ENCODE peak calls at places on chromosomes 6 and 20, in nine cellular contexts. One of them, this sample, is unnamed.

GRCh38 chr6:110528051-110528929 is 51.9 kb upstream of the SLC22A16 start:
- DNase-seq in esophagus squamous epithelium: no peak
- DNase-seq in right lobe of liver: no peak
- DNase-seq in colonic mucosa: peak; percentile 66
- DNase-seq in hepatocyte: peak; percentile 76
- DNase-seq in lung: no peak
- DNase-seq in BE2C: peak; percentile 62
- DNase-seq in stomach: peak; percentile 54
- DNase-seq in left lung: no peak
- DNase-seq in this sample: peak; percentile 49

GRCh38 chr6:52243282-52243893 is 912 bp downstream of the IL17F start:
- DNase-seq in esophagus squamous epithelium: no peak
- DNase-seq in right lobe of liver: no peak
- DNase-seq in colonic mucosa: no peak
- DNase-seq in hepatocyte: peak; percentile 17
- DNase-seq in lung: no peak
- DNase-seq in BE2C: no peak
- DNase-seq in stomach: no peak
- DNase-seq in left lung: no peak
- DNase-seq in this sample: no peak

GRCh38 chr20:61951695-61952533 is 113.8 kb downstream of the TAF4 start:
- DNase-seq in esophagus squamous epithelium: no peak
- DNase-seq in right lobe of liver: no peak
- DNase-seq in colonic mucosa: no peak
- DNase-seq in hepatocyte: peak; percentile 69
- DNase-seq in lung: no peak
- DNase-seq in BE2C: no peak
- DNase-seq in stomach: no peak
- DNase-seq in left lung: peak; percentile 70
- DNase-seq in this sample: no peak

GRCh38 chr20:4957939-4958362 is 43.4 kb downstream of the SLC23A2 start:
- DNase-seq in esophagus squamous epithelium: no peak
- DNase-seq in right lobe of liver: no peak
- DNase-seq in colonic mucosa: no peak
- DNase-seq in hepatocyte: no peak
- DNase-seq in lung: peak; percentile 36
- DNase-seq in BE2C: no peak
- DNase-seq in stomach: no peak
- DNase-seq in left lung: no peak
- DNase-seq in this sample: peak; percentile 51

GRCh38 chr6:144248470-144249301 is 36.4 kb upstream of the UTRN start:
- DNase-seq in esophagus squamous epithelium: no peak
- DNase-seq in right lobe of liver: no peak
- DNase-seq in colonic mucosa: no peak
- DNase-seq in hepatocyte: peak; percentile 41
- DNase-seq in lung: no peak
- DNase-seq in BE2C: no peak
- DNase-seq in stomach: no peak
- DNase-seq in left lung: no peak
- DNase-seq in this sample: no peak

GRCh38 chr20:53032021-53033001 is 60.2 kb downstream of the TSHZ2 start:
- DNase-seq in esophagus squamous epithelium: no peak
- DNase-seq in right lobe of liver: no peak
- DNase-seq in colonic mucosa: no peak
- DNase-seq in hepatocyte: peak; percentile 52
- DNase-seq in lung: peak; percentile 30
- DNase-seq in BE2C: no peak
- DNase-seq in stomach: no peak
- DNase-seq in left lung: no peak
- DNase-seq in this sample: peak; percentile 82

GRCh38 chr6:36807750-36808149 is 31.5 kb downstream of the CPNE5 start:
- DNase-seq in esophagus squamous epithelium: no peak
- DNase-seq in right lobe of liver: no peak
- DNase-seq in colonic mucosa: no peak
- DNase-seq in hepatocyte: no peak
- DNase-seq in lung: no peak
- DNase-seq in BE2C: no peak
- DNase-seq in stomach: no peak
- DNase-seq in left lung: no peak
- DNase-seq in this sample: no peak

GRCh38 chr20:62025394-62025793 is 40.3 kb downstream of the TAF4 start:
- DNase-seq in esophagus squamous epithelium: no peak
- DNase-seq in right lobe of liver: no peak
- DNase-seq in colonic mucosa: no peak
- DNase-seq in hepatocyte: no peak
- DNase-seq in lung: no peak
- DNase-seq in BE2C: peak; percentile 45
- DNase-seq in stomach: no peak
- DNase-seq in left lung: peak; percentile 1
- DNase-seq in this sample: no peak

GRCh38 chr20:14948416-14948815 is 611.0 kb upstream of the FLRT3 start:
- DNase-seq in esophagus squamous epithelium: no peak
- DNase-seq in right lobe of liver: no peak
- DNase-seq in colonic mucosa: no peak
- DNase-seq in hepatocyte: no peak
- DNase-seq in lung: no peak
- DNase-seq in BE2C: no peak
- DNase-seq in stomach: no peak
- DNase-seq in left lung: no peak
- DNase-seq in this sample: no peak

GRCh38 chr6:117555882-117556498 is 46.3 kb downstream of the GOPC start:
- DNase-seq in esophagus squamous epithelium: no peak
- DNase-seq in right lobe of liver: no peak
- DNase-seq in colonic mucosa: peak; percentile 71
- DNase-seq in hepatocyte: peak; percentile 53
- DNase-seq in lung: peak; percentile 43
- DNase-seq in BE2C: peak; percentile 38
- DNase-seq in stomach: peak; percentile 66
- DNase-seq in left lung: no peak
- DNase-seq in this sample: peak; percentile 76

GRCh38 chr6:37210313-37210898 is 40.5 kb downstream of the PIM1 start:
- DNase-seq in esophagus squamous epithelium: no peak
- DNase-seq in right lobe of liver: no peak
- DNase-seq in colonic mucosa: peak; percentile 88
- DNase-seq in hepatocyte: peak; percentile 93
- DNase-seq in lung: peak; percentile 78
- DNase-seq in BE2C: peak; percentile 81
- DNase-seq in stomach: peak; percentile 79
- DNase-seq in left lung: no peak
- DNase-seq in this sample: peak; percentile 94

GRCh38 chr6:141824258-141824795 is 308.4 kb upstream of the GJE1 start:
- DNase-seq in esophagus squamous epithelium: no peak
- DNase-seq in right lobe of liver: no peak
- DNase-seq in colonic mucosa: no peak
- DNase-seq in hepatocyte: no peak
- DNase-seq in lung: no peak
- DNase-seq in BE2C: no peak
- DNase-seq in stomach: no peak
- DNase-seq in left lung: no peak
- DNase-seq in this sample: no peak
- H3K4me3 ChIP-seq in esophagus squamous epithelium: no peak overlapping the region
- H3K4me3 ChIP-seq in right lobe of liver: no peak overlapping the region
- H3K4me3 ChIP-seq in colonic mucosa: no peak overlapping the region
- H3K4me3 ChIP-seq in hepatocyte: no peak overlapping the region
- H3K4me3 ChIP-seq in lung: no peak overlapping the region
- H3K4me3 ChIP-seq in BE2C: no peak overlapping the region
- H3K4me3 ChIP-seq in stomach: no peak overlapping the region
- H3K4me3 ChIP-seq in left lung: no peak overlapping the region
- H3K4me3 ChIP-seq in this sample: no peak overlapping the region

GRCh38 chr6:7219310-7219709 is 93.7 kb downstream of the SSR1 start:
- DNase-seq in esophagus squamous epithelium: no peak
- DNase-seq in right lobe of liver: peak; percentile 88
- DNase-seq in colonic mucosa: no peak
- DNase-seq in hepatocyte: peak; percentile 37
- DNase-seq in lung: no peak
- DNase-seq in BE2C: no peak
- DNase-seq in stomach: peak; percentile 47
- DNase-seq in left lung: no peak
- DNase-seq in this sample: no peak

GRCh38 chr6:7218586-7218985 is 94.4 kb downstream of the SSR1 start:
- DNase-seq in esophagus squamous epithelium: no peak
- DNase-seq in right lobe of liver: no peak
- DNase-seq in colonic mucosa: no peak
- DNase-seq in hepatocyte: no peak
- DNase-seq in lung: no peak
- DNase-seq in BE2C: no peak
- DNase-seq in stomach: no peak
- DNase-seq in left lung: no peak
- DNase-seq in this sample: no peak

GRCh38 chr6:7215140-7215539 is 97.9 kb downstream of the SSR1 start:
- DNase-seq in esophagus squamous epithelium: no peak
- DNase-seq in right lobe of liver: no peak
- DNase-seq in colonic mucosa: no peak
- DNase-seq in hepatocyte: no peak
- DNase-seq in lung: no peak
- DNase-seq in BE2C: no peak
- DNase-seq in stomach: no peak
- DNase-seq in left lung: no peak
- DNase-seq in this sample: peak; percentile 84

GRCh38 chr6:7215798-7216231 is 97.2 kb downstream of the SSR1 start:
- DNase-seq in esophagus squamous epithelium: no peak
- DNase-seq in right lobe of liver: no peak
- DNase-seq in colonic mucosa: no peak
- DNase-seq in hepatocyte: no peak
- DNase-seq in lung: no peak
- DNase-seq in BE2C: no peak
- DNase-seq in stomach: no peak
- DNase-seq in left lung: no peak
- DNase-seq in this sample: no peak

DNA sequence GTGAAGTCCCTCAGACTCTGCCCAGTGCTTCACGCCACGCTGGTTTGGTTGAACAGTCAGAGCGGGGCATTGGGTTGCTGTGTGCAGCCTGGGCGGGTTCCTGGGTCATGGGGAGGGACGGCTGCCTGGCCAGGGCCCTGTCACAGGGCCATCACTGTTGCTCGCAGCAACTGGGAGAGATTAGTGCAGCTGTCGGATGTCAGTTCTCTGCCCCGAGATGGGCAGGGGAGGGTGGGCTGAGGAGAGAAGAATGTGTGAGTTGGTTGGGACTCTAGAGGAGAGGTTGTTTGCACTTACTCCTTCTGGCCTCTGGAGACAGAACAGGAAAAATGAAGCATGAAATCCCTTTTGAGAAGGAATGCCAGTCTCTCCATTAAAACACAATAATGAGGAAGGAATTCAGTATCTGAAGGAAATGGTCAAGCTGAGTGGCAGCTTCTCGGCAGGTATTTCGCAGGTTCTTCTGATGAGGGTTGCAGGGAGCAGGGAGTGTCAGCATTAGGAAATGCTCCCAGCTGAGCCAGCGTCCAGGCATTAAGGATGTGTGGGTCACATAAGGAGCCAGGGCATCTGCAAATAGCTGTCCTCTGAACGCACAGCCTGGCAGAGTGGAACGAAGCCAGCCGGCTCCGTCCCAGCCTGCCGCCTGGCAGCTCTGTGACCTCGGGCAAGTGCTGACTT is 95.9 kb downstream of the SSR1 start:
- DNase-seq in esophagus squamous epithelium: no peak
- DNase-seq in right lobe of liver: peak; percentile 57
- DNase-seq in colonic mucosa: no peak
- DNase-seq in hepatocyte: no peak
- DNase-seq in lung: peak; percentile 65
- DNase-seq in BE2C: no peak
- DNase-seq in stomach: no peak
- DNase-seq in left lung: no peak
- DNase-seq in this sample: peak; percentile 63
- TF ChIP-seq CTCF in esophagus squamous epithelium: no peak
- TF ChIP-seq CTCF in right lobe of liver: no peak
- TF ChIP-seq CTCF in colonic mucosa: no peak
- TF ChIP-seq CTCF in hepatocyte: no peak
- TF ChIP-seq CTCF in lung: no peak
- TF ChIP-seq CTCF in BE2C: no peak
- TF ChIP-seq CTCF in stomach: no peak
- TF ChIP-seq CTCF in left lung: no peak
- TF ChIP-seq CTCF in this sample: no peak

GRCh38 chr6:100455230-100456124 is 9.2 kb downstream of the SIM1 start:
- DNase-seq in esophagus squamous epithelium: no peak
- DNase-seq in right lobe of liver: no peak
- DNase-seq in colonic mucosa: peak; percentile 66
- DNase-seq in hepatocyte: peak; percentile 43
- DNase-seq in lung: no peak
- DNase-seq in BE2C: no peak
- DNase-seq in stomach: no peak
- DNase-seq in left lung: no peak
- DNase-seq in this sample: no peak

GRCh38 chr6:100452998-100453397 is 11.7 kb downstream of the SIM1 start:
- DNase-seq in esophagus squamous epithelium: no peak
- DNase-seq in right lobe of liver: no peak
- DNase-seq in colonic mucosa: no peak
- DNase-seq in hepatocyte: no peak
- DNase-seq in lung: no peak
- DNase-seq in BE2C: no peak
- DNase-seq in stomach: no peak
- DNase-seq in left lung: no peak
- DNase-seq in this sample: no peak

GRCh38 chr6:100451577-100451976 is 13.1 kb downstream of the SIM1 start:
- DNase-seq in esophagus squamous epithelium: no peak
- DNase-seq in right lobe of liver: no peak
- DNase-seq in colonic mucosa: no peak
- DNase-seq in hepatocyte: no peak
- DNase-seq in lung: no peak
- DNase-seq in BE2C: no peak
- DNase-seq in stomach: no peak
- DNase-seq in left lung: no peak
- DNase-seq in this sample: no peak

GRCh38 chr6:100454571-100455229 is 10.0 kb downstream of the SIM1 start:
- DNase-seq in esophagus squamous epithelium: no peak
- DNase-seq in right lobe of liver: no peak
- DNase-seq in colonic mucosa: no peak
- DNase-seq in hepatocyte: no peak
- DNase-seq in lung: no peak
- DNase-seq in BE2C: no peak
- DNase-seq in stomach: no peak
- DNase-seq in left lung: no peak
- DNase-seq in this sample: no peak

GRCh38 chr6:100453701-100454521 is 10.8 kb downstream of the SIM1 start:
- DNase-seq in esophagus squamous epithelium: no peak
- DNase-seq in right lobe of liver: no peak
- DNase-seq in colonic mucosa: no peak
- DNase-seq in hepatocyte: no peak
- DNase-seq in lung: no peak
- DNase-seq in BE2C: peak; percentile 29
- DNase-seq in stomach: no peak
- DNase-seq in left lung: peak; percentile 68
- DNase-seq in this sample: no peak
- H3K9me3 ChIP-seq in esophagus squamous epithelium: peaks cover 7% of the 10 kb centered on the region
- H3K9me3 ChIP-seq in right lobe of liver: no peaks in the 10 kb centered on the region
- H3K9me3 ChIP-seq in colonic mucosa: no peaks in the 10 kb centered on the region
- H3K9me3 ChIP-seq in hepatocyte: no peaks in the 10 kb centered on the region
- H3K9me3 ChIP-seq in lung: peaks cover 39% of the 10 kb centered on the region
- H3K9me3 ChIP-seq in BE2C: peaks cover 5% of the 10 kb centered on the region
- H3K9me3 ChIP-seq in stomach: peaks cover 44% of the 10 kb centered on the region
- H3K9me3 ChIP-seq in left lung: no peaks in the 10 kb centered on the region
- H3K9me3 ChIP-seq in this sample: no peaks in the 10 kb centered on the region

DNA sequence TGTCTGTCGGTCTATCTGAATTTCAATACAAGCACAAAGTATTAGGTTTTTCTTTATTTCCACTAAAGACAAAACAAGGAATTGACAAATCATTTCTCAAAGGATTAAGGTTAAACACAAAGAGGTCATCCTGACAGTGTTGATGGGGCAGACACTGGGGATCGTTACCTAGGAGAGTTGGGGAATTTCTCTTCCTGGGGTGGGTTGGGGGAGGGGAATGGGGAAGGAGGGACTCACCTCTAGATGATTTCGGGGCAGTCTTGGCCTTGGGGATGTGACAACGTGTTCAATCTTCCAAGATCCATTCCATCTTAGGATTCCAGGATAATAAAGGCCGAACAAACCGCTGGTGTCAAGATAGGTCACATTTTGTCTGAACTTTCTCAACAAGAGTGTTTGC is 35.4 kb upstream of the FOXA2 start:
- DNase-seq in esophagus squamous epithelium: no peak
- DNase-seq in right lobe of liver: no peak
- DNase-seq in colonic mucosa: no peak
- DNase-seq in hepatocyte: no peak
- DNase-seq in lung: no peak
- DNase-seq in BE2C: no peak
- DNase-seq in stomach: no peak
- DNase-seq in left lung: no peak
- DNase-seq in this sample: no peak
- H3K4me3 ChIP-seq in esophagus squamous epithelium: no peak overlapping the region
- H3K4me3 ChIP-seq in right lobe of liver: no peak overlapping the region
- H3K4me3 ChIP-seq in colonic mucosa: no peak overlapping the region
- H3K4me3 ChIP-seq in hepatocyte: no peak overlapping the region
- H3K4me3 ChIP-seq in lung: no peak overlapping the region
- H3K4me3 ChIP-seq in BE2C: no peak overlapping the region
- H3K4me3 ChIP-seq in stomach: no peak overlapping the region
- H3K4me3 ChIP-seq in left lung: no peak overlapping the region
- H3K4me3 ChIP-seq in this sample: no peak overlapping the region

This sample was measured in adrenal gland.